ENCODE peak calls at places on chromosomes 2 and 18, in eight cellular contexts. E, W, N, L, I, X, F and G are unnamed samples. For H3K27me3, the result is how much of the 10 kb centered on the place peaks cover.

GRCh38 chr2:95029898-95030341 is 4.4 kb downstream of the MAL start:
- DNase-seq in N (no peak), L (no peak), W (no peak), I (no peak), E (no peak), F (peak), X (no peak), G (no peak)

GRCh38 chr2:60858897-60859311 is 22.5 kb upstream of the REL start:
- DNase-seq in E (no peak), N (no peak), W (no peak), L (no peak), I (no peak), X (no peak), F (no peak), G (peak)

GRCh38 chr2:58051445-58051844 is 4.8 kb downstream of the VRK2 start:
- DNase-seq in F (no peak), L (no peak), W (no peak), N (no peak), X (no peak), I (no peak), E (no peak), G (no peak)

GRCh38 chr2:155904720-155905119 is 427.8 kb downstream of the NR4A2 start:
- DNase-seq in I (no peak), L (no peak), F (no peak), E (no peak), W (no peak), X (no peak), N (no peak), G (no peak)

GRCh38 chr2:224545884-224546644 is 39.1 kb downstream of the CUL3 start:
- DNase-seq in E (no peak), X (no peak), L (no peak), F (no peak), W (no peak), N (no peak), I (no peak), G (no peak)

GRCh38 chr2:158507141-158507540 is 50.4 kb downstream of the PKP4 start:
- DNase-seq in F (no peak), X (no peak), W (no peak), E (no peak), L (no peak), I (no peak), N (no peak), G (no peak)

GRCh38 chr2:222907790-222908431 is 47.1 kb downstream of the ACSL3 start:
- DNase-seq in N (no peak), X (no peak), I (no peak), L (no peak), F (no peak), W (no peak), E (no peak), G (no peak)

GRCh38 chr2:137535897-137536296 is 428.4 kb upstream of the HNMT start:
- DNase-seq in W (no peak), L (no peak), E (no peak), F (no peak), N (no peak), I (no peak), X (no peak), G (no peak)

GRCh38 chr18:5705393-5705792 is 161.6 kb upstream of the EPB41L3 start:
- DNase-seq in X (no peak), E (no peak), W (no peak), I (no peak), N (no peak), L (no peak), F (no peak), G (no peak)

GRCh38 chr18:79935925-79936324 is 15.5 kb downstream of the SLC66A2 start:
- DNase-seq in L (no peak), W (no peak), N (no peak), F (peak), X (no peak), E (no peak), I (no peak), G (no peak)

GRCh38 chr18:25561923-25562322 is 210.0 kb upstream of the ZNF521 start:
- DNase-seq in F (no peak), I (no peak), E (peak), N (no peak), X (no peak), L (peak), W (no peak), G (peak)

GRCh38 chr18:65235966-65236634 is 514.7 kb upstream of the CDH7 start:
- DNase-seq in E (no peak), F (no peak), W (peak), I (no peak), X (no peak), L (no peak), N (no peak), G (no peak)

GRCh38 chr2:68279691-68280090 is 27.4 kb upstream of the PPP3R1 start:
- DNase-seq in F (no peak), L (no peak), X (no peak), I (no peak), W (no peak), E (no peak), N (no peak), G (no peak)

GRCh38 chr2:161207941-161208340 is 47.7 kb downstream of the TANK start:
- DNase-seq in L (no peak), E (no peak), I (no peak), N (no peak), W (no peak), F (no peak), X (no peak), G (no peak)

GRCh38 chr2:42249887-42250286 is 80.7 kb downstream of the EML4 start:
- DNase-seq in W (no peak), F (no peak), X (no peak), I (no peak), E (peak), N (no peak), L (no peak), G (no peak)

GRCh38 chr18:274313-274712 is 6.5 kb upstream of the THOC1 start:
- DNase-seq in F (no peak), I (no peak), E (no peak), N (no peak), X (no peak), L (no peak), W (no peak), G (no peak)

GRCh38 chr2:20450201-20451108 is 3.6 kb downstream of the RHOB start:
- DNase-seq in L (no peak), I (peak), E (peak), F (peak), W (no peak), N (no peak), X (peak), G (no peak)

GRCh38 chr2:152304845-152305244 is 30.1 kb upstream of the FMNL2 start:
- DNase-seq in I (no peak), E (no peak), N (no peak), X (no peak), L (no peak), W (no peak), F (no peak), G (no peak)

GRCh38 chr2:149219853-149220252 is 110.5 kb upstream of the LYPD6 start:
- DNase-seq in W (no peak), N (no peak), I (no peak), E (no peak), F (no peak), X (no peak), L (no peak), G (peak)

GRCh38 chr2:172000696-172001361 is 1.1 kb downstream of the METAP1D start:
- DNase-seq in F (no peak), N (no peak), L (no peak), X (no peak), E (no peak), I (no peak), W (no peak), G (no peak)

GRCh38 chr2:23379220-23379695 is 5.7 kb upstream of the KLHL29 start:
- DNase-seq in F (no peak), N (peak), W (no peak), L (no peak), E (no peak), I (no peak), X (no peak), G (no peak)

GRCh38 chr18:31649894-31650719 is 34.3 kb downstream of the B4GALT6 start:
- DNase-seq in W (no peak), N (no peak), E (no peak), I (no peak), X (no peak), F (no peak), L (no peak), G (no peak)

GRCh38 chr2:88729061-88729745 is 37.7 kb downstream of the RPIA start:
- DNase-seq in I (no peak), W (no peak), X (no peak), N (no peak), F (no peak), E (no peak), L (no peak), G (no peak)

GRCh38 chr2:207698303-207698702 is 13.1 kb upstream of the CCNYL1 start:
- DNase-seq in E (no peak), W (no peak), F (no peak), N (no peak), X (no peak), L (no peak), I (no peak), G (no peak)

GRCh38 chr2:68813596-68813995 is 57.6 kb downstream of the BMP10 start:
- DNase-seq in N (no peak), I (no peak), X (no peak), L (no peak), E (no peak), W (no peak), F (no peak), G (no peak)

GRCh38 chr2:18178736-18179349 is 300.4 kb downstream of the KCNS3 start:
- DNase-seq in E (peak), L (peak), W (peak), F (no peak), I (no peak), X (no peak), N (peak), G (no peak)

GRCh38 chr2:200302940-200303727 is 3.4 kb upstream of the SPATS2L start:
- DNase-seq in F (no peak), L (no peak), W (peak), X (no peak), E (peak), I (no peak), N (no peak), G (peak)

GRCh38 chr2:129760669-129761068 is 218.8 kb upstream of the RAB6C start:
- DNase-seq in F (no peak), E (no peak), N (no peak), W (no peak), I (no peak), X (no peak), L (no peak), G (no peak)

GRCh38 chr2:233867993-233868532 is at the start of gene MSL3B:
- DNase-seq in F (no peak), N (no peak), I (no peak), L (peak), W (peak), E (peak), X (no peak), G (no peak)

GRCh38 chr2:157231476-157231875 is 26.0 kb upstream of the GALNT5 start:
- DNase-seq in E (no peak), I (no peak), X (no peak), N (no peak), L (no peak), W (no peak), F (no peak), G (no peak)

DNA sequence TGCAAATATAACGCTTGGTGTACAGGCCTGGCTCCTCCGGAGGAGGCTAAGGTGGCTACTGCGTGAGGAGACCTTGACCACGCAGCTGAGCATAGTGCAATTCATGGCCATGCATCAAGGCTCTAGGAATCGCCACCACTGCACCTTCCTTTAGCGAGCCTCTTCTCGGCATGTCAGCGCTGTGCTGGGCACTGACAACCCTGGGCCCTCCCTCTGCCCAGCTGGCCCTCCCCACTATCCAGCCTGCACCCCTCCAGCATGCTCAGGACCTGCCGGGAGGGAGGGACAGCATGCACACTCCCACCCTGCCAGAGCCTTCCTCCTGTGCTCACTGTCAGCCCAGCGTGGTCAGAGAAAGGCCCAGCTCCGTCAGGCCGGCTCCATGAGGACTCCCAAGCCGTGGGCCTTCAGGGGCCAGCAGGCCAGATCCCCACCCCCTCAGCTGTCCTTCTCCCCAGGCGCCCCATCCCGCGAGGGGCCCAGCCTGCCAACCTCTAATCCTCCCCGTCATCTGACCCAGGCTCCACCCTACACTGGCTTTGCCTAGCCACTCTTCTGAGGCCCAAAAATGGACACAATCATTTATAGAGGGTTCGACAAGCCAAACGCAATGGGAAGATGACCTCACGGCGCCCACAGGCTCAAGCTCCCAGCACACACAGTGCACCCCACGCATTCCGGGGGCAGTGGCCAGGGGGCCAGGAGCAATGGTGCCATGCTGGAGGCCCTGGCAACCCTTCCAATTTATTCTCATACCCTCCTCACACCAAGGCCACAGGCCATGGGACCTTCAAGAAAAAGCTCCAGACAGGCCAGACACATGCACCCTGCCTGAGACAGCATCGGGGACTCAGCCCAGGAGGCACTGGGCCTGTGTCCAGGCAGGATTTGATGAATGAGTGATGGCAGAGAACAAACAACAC is 3.5 kb downstream of the BIN1 start:
- DNase-seq in F (peak), I (no peak), N (no peak), X (peak), W (no peak), L (no peak), E (no peak), G (peak)
- H3K4me3 ChIP-seq in F (peak), I (no peak), N (no peak), X (no peak), W (no peak), L (no peak), E (no peak), G (no peak)

DNA sequence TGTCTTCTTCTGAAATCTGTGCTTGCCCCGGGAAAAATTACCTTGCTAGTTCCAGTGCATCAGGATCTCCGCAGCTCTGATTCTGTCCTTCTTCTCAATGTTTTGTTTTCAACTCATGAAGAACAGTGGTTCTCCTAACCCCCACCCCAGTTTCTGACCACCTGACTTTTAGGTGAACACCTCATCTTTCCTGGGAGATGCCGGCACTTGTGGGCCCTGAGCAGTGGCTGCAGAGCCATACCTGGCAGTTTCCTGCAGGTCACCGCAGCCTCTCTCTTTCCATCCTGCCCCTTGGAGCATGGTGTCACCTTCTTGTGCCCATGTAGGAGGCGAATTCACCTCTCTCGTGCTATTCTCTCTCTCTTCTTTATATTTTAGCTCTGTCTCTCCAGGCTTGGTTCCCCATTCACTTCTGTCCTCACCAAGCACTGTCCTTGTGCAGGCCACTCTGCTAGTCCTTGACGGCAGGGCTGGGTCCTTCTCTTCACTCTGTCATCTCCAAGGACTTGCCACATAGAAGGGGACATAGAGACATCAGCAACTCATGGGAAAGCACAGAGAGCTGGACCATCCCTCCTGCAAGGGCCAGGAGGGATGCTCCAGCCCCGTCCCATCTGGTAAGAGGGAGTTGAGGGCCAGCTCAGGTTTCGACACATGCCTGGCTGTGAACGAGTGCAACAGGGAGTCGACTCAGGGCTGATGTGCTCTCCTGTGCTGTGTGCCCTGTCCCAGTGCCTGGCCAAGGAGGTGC is 59.1 kb downstream of the DDX1 start:
- DNase-seq in L (no peak), N (no peak), W (no peak), E (no peak), I (no peak), X (no peak), F (no peak), G (no peak)
- H3K27me3 ChIP-seq in L (under half), N (under half), W (under half), E (under half), I (under half), X (under half), F (under half), G (under half)

GRCh38 chr2:64115808-64116598 is 28.2 kb downstream of the PELI1 start:
- DNase-seq in I (no peak), E (peak), X (no peak), W (no peak), N (no peak), F (no peak), L (no peak), G (no peak)

GRCh38 chr2:64114912-64115277 is 29.3 kb downstream of the PELI1 start:
- DNase-seq in L (no peak), E (no peak), F (no peak), N (no peak), X (no peak), W (no peak), I (no peak), G (no peak)

GRCh38 chr2:64112016-64112415 is 32.2 kb downstream of the PELI1 start:
- DNase-seq in I (no peak), E (no peak), W (no peak), N (no peak), L (no peak), X (no peak), F (no peak), G (no peak)

GRCh38 chr2:64111426-64111825 is 32.8 kb downstream of the PELI1 start:
- DNase-seq in E (no peak), N (no peak), X (no peak), F (no peak), W (no peak), I (no peak), L (no peak), G (no peak)

DNA sequence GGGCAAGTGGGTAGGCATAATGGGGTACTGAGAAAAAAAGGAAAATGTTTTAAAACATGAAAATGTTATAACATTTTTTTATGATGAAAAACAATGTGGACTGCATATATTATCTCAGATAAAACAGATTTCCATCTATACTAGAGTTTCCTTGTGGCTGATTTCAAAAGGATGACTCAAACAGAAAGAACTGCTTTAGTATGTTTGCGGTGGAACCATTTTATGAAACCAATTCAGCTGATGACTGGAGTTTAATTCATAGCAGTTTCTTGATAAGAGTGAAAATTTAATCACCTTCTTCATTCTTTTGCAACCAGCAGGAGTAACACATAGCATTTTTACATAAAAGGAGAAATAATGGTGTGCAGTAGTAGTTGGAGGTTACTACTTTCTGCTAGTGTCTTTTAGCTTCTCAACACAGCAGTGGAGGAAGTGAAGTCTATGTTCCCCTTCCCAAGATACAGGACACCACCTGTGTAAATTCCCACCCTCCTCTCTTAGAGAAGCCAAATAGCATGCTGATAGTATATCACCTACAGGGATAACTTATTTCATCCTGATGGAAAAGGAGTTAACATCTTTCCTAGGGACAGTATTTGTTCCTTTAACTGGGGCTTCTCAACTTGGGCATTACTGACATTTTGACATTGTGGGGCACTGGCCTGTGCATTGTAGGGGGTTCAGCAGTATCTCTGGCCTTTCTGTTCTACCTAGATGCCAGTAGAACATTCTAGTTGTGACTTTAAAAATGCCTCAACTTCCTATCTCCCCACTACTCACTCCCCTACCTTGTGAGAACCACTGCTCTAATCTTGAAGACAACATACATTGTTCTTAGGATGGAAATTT is 29.9 kb downstream of the PELI1 start:
- DNase-seq in W (peak), E (peak), N (peak), L (no peak), I (no peak), F (no peak), X (no peak), G (no peak)
- H3K4me3 ChIP-seq in W (no peak), E (no peak), N (peak), L (no peak), I (no peak), F (no peak), X (no peak), G (no peak)

GRCh38 chr2:203909192-203909945 is 27.2 kb upstream of the ICOS start:
- DNase-seq in F (no peak), L (peak), N (no peak), X (no peak), I (no peak), W (no peak), E (peak), G (peak)
- H3K27me3 ChIP-seq in F (under half), L (under half), N (under half), X (under half), I (under half), W (under half), E (under half), G (under half)

DNA sequence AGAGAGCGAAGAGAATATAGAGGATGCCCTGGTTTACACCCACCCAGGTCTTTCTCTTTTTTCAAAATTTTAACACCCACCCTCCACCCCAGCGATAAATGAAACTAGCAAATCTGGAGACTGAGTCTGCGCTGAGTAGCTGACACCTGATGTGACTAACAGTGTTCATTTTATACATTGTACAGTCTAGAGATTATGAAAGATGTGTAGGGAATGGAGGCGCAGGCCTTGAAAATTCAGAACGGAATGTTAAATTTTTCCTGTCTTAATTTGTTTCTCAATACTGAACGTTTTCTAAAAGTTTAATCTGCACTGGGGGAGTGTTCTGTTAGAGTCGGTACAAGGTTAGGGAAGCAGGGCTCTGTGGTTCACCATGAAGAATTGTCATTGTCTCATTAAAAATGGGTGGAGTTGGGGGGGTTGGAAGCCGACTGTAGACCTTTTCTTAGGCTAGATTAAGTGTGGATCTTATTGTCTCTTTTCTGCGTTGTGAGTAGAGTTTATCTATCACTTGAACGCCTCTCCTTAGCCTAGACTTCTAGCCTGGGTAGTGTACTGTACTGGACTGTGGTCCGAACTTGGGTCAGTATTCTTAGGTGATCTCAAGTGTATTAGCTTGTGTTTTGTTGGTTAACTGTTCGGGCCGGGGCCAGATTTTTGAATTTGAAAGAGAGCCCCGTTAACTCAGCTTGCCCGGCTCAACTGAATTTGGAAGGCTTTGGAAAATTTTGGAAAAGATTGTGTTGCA is 1.9 kb downstream of the MAP4K4 start:
- DNase-seq in W (no peak), X (no peak), F (no peak), E (no peak), I (no peak), N (no peak), L (no peak), G (no peak)
- H3K4me3 ChIP-seq in W (peak), X (peak), F (peak), E (no peak), I (peak), N (no peak), L (peak), G (peak)